ENCODE peak calls at places on chromosomes 11 and 22, in ten cellular contexts. One of them, this sample, is unnamed.

GRCh38 chr22:43004362-43005035 is 10.4 kb downstream of the PACSIN2 start:
- DNase-seq in thyroid gland: no peak
- DNase-seq in CD8-positive, alpha-beta T cell: no peak
- DNase-seq in HFFc6: peak
- DNase-seq in AG04450: no peak
- DNase-seq in central memory CD4-positive, alpha-beta T cell: no peak
- DNase-seq in activated T-cell treated with anti-CD3 and anti-CD28 coated beads, Interleukin-2, amount 50 U/mL, for 24 hours: no peak
- DNase-seq in suprapubic skin: no peak
- DNase-seq in H54: no peak
- DNase-seq in A549: peak
- DNase-seq in this sample: no peak

GRCh38 chr11:2097998-2098690 is 41.0 kb downstream of the IGF2 start:
- DNase-seq in thyroid gland: no peak
- DNase-seq in CD8-positive, alpha-beta T cell: no peak
- DNase-seq in HFFc6: no peak
- DNase-seq in AG04450: no peak
- DNase-seq in central memory CD4-positive, alpha-beta T cell: no peak
- DNase-seq in activated T-cell treated with anti-CD3 and anti-CD28 coated beads, Interleukin-2, amount 50 U/mL, for 24 hours: no peak
- DNase-seq in suprapubic skin: no peak
- DNase-seq in H54: no peak
- DNase-seq in A549: no peak
- DNase-seq in this sample: no peak

GRCh38 chr11:103682318-103683184 is 353.9 kb upstream of the DDI1 start:
- DNase-seq in thyroid gland: peak
- DNase-seq in CD8-positive, alpha-beta T cell: peak
- DNase-seq in HFFc6: peak
- DNase-seq in AG04450: peak
- DNase-seq in central memory CD4-positive, alpha-beta T cell: peak
- DNase-seq in activated T-cell treated with anti-CD3 and anti-CD28 coated beads, Interleukin-2, amount 50 U/mL, for 24 hours: peak
- DNase-seq in suprapubic skin: peak
- DNase-seq in H54: peak
- DNase-seq in A549: peak
- DNase-seq in this sample: peak

GRCh38 chr11:70333206-70333605 is 62.7 kb downstream of the PPFIA1 start:
- DNase-seq in thyroid gland: no peak
- DNase-seq in CD8-positive, alpha-beta T cell: no peak
- DNase-seq in HFFc6: no peak
- DNase-seq in AG04450: peak
- DNase-seq in central memory CD4-positive, alpha-beta T cell: no peak
- DNase-seq in activated T-cell treated with anti-CD3 and anti-CD28 coated beads, Interleukin-2, amount 50 U/mL, for 24 hours: no peak
- DNase-seq in suprapubic skin: no peak
- DNase-seq in H54: no peak
- DNase-seq in A549: no peak
- DNase-seq in this sample: no peak

GRCh38 chr22:48692734-48693376 is 1134.8 kb downstream of the BRD1 start:
- DNase-seq in thyroid gland: no peak
- DNase-seq in CD8-positive, alpha-beta T cell: no peak
- DNase-seq in HFFc6: no peak
- DNase-seq in AG04450: no peak
- DNase-seq in central memory CD4-positive, alpha-beta T cell: no peak
- DNase-seq in activated T-cell treated with anti-CD3 and anti-CD28 coated beads, Interleukin-2, amount 50 U/mL, for 24 hours: no peak
- DNase-seq in suprapubic skin: no peak
- DNase-seq in H54: no peak
- DNase-seq in A549: no peak
- DNase-seq in this sample: no peak

GRCh38 chr11:119480375-119481020 is 57.5 kb upstream of the THY1 start:
- DNase-seq in thyroid gland: no peak
- DNase-seq in CD8-positive, alpha-beta T cell: no peak
- DNase-seq in HFFc6: no peak
- DNase-seq in AG04450: no peak
- DNase-seq in central memory CD4-positive, alpha-beta T cell: no peak
- DNase-seq in activated T-cell treated with anti-CD3 and anti-CD28 coated beads, Interleukin-2, amount 50 U/mL, for 24 hours: peak
- DNase-seq in suprapubic skin: peak
- DNase-seq in H54: no peak
- DNase-seq in A549: no peak
- DNase-seq in this sample: no peak

GRCh38 chr11:11178671-11179070 is 174.4 kb downstream of the CSNK2A3 start:
- DNase-seq in thyroid gland: no peak
- DNase-seq in CD8-positive, alpha-beta T cell: no peak
- DNase-seq in HFFc6: no peak
- DNase-seq in AG04450: no peak
- DNase-seq in central memory CD4-positive, alpha-beta T cell: no peak
- DNase-seq in activated T-cell treated with anti-CD3 and anti-CD28 coated beads, Interleukin-2, amount 50 U/mL, for 24 hours: no peak
- DNase-seq in suprapubic skin: no peak
- DNase-seq in H54: peak
- DNase-seq in A549: no peak
- DNase-seq in this sample: no peak

GRCh38 chr11:75035911-75036536 is 47.3 kb downstream of the NEU3 start:
- DNase-seq in thyroid gland: peak
- DNase-seq in CD8-positive, alpha-beta T cell: no peak
- DNase-seq in HFFc6: peak
- DNase-seq in AG04450: no peak
- DNase-seq in central memory CD4-positive, alpha-beta T cell: no peak
- DNase-seq in activated T-cell treated with anti-CD3 and anti-CD28 coated beads, Interleukin-2, amount 50 U/mL, for 24 hours: no peak
- DNase-seq in suprapubic skin: no peak
- DNase-seq in H54: no peak
- DNase-seq in A549: no peak
- DNase-seq in this sample: peak

GRCh38 chr11:112841719-112842118 is 119.5 kb upstream of the NCAM1 start:
- DNase-seq in thyroid gland: no peak
- DNase-seq in CD8-positive, alpha-beta T cell: no peak
- DNase-seq in HFFc6: no peak
- DNase-seq in AG04450: no peak
- DNase-seq in central memory CD4-positive, alpha-beta T cell: no peak
- DNase-seq in activated T-cell treated with anti-CD3 and anti-CD28 coated beads, Interleukin-2, amount 50 U/mL, for 24 hours: no peak
- DNase-seq in suprapubic skin: no peak
- DNase-seq in H54: no peak
- DNase-seq in A549: no peak
- DNase-seq in this sample: no peak

GRCh38 chr11:83019888-83020579 is 51.7 kb downstream of the RAB30 start:
- DNase-seq in thyroid gland: peak
- DNase-seq in CD8-positive, alpha-beta T cell: no peak
- DNase-seq in HFFc6: no peak
- DNase-seq in AG04450: no peak
- DNase-seq in central memory CD4-positive, alpha-beta T cell: no peak
- DNase-seq in activated T-cell treated with anti-CD3 and anti-CD28 coated beads, Interleukin-2, amount 50 U/mL, for 24 hours: no peak
- DNase-seq in suprapubic skin: no peak
- DNase-seq in H54: no peak
- DNase-seq in A549: no peak
- DNase-seq in this sample: no peak

GRCh38 chr11:74844072-74844471 is 95.4 kb downstream of the RNF169 start:
- DNase-seq in thyroid gland: peak
- DNase-seq in CD8-positive, alpha-beta T cell: no peak
- DNase-seq in HFFc6: no peak
- DNase-seq in AG04450: no peak
- DNase-seq in central memory CD4-positive, alpha-beta T cell: no peak
- DNase-seq in activated T-cell treated with anti-CD3 and anti-CD28 coated beads, Interleukin-2, amount 50 U/mL, for 24 hours: no peak
- DNase-seq in suprapubic skin: no peak
- DNase-seq in H54: no peak
- DNase-seq in A549: no peak
- DNase-seq in this sample: no peak

GRCh38 chr22:36562261-36562835 is 33.4 kb upstream of the EIF3D start:
- DNase-seq in thyroid gland: no peak
- DNase-seq in CD8-positive, alpha-beta T cell: no peak
- DNase-seq in HFFc6: peak
- DNase-seq in AG04450: no peak
- DNase-seq in central memory CD4-positive, alpha-beta T cell: no peak
- DNase-seq in activated T-cell treated with anti-CD3 and anti-CD28 coated beads, Interleukin-2, amount 50 U/mL, for 24 hours: no peak
- DNase-seq in suprapubic skin: no peak
- DNase-seq in H54: peak
- DNase-seq in A549: peak
- DNase-seq in this sample: no peak

GRCh38 chr22:31937328-31937727 is 7.0 kb upstream of the YWHAH start:
- DNase-seq in thyroid gland: no peak
- DNase-seq in CD8-positive, alpha-beta T cell: no peak
- DNase-seq in HFFc6: no peak
- DNase-seq in AG04450: no peak
- DNase-seq in central memory CD4-positive, alpha-beta T cell: no peak
- DNase-seq in activated T-cell treated with anti-CD3 and anti-CD28 coated beads, Interleukin-2, amount 50 U/mL, for 24 hours: no peak
- DNase-seq in suprapubic skin: no peak
- DNase-seq in H54: no peak
- DNase-seq in A549: no peak
- DNase-seq in this sample: no peak

GRCh38 chr22:44328326-44328725 is 15.6 kb upstream of the SHISAL1 start:
- DNase-seq in thyroid gland: no peak
- DNase-seq in CD8-positive, alpha-beta T cell: no peak
- DNase-seq in HFFc6: no peak
- DNase-seq in AG04450: no peak
- DNase-seq in central memory CD4-positive, alpha-beta T cell: no peak
- DNase-seq in activated T-cell treated with anti-CD3 and anti-CD28 coated beads, Interleukin-2, amount 50 U/mL, for 24 hours: no peak
- DNase-seq in suprapubic skin: no peak
- DNase-seq in H54: no peak
- DNase-seq in A549: no peak
- DNase-seq in this sample: no peak

GRCh38 chr22:19965771-19966709 is 24.4 kb upstream of the TXNRD2 start:
- DNase-seq in thyroid gland: peak
- DNase-seq in CD8-positive, alpha-beta T cell: no peak
- DNase-seq in HFFc6: no peak
- DNase-seq in AG04450: no peak
- DNase-seq in central memory CD4-positive, alpha-beta T cell: no peak
- DNase-seq in activated T-cell treated with anti-CD3 and anti-CD28 coated beads, Interleukin-2, amount 50 U/mL, for 24 hours: no peak
- DNase-seq in suprapubic skin: no peak
- DNase-seq in H54: no peak
- DNase-seq in A549: no peak
- DNase-seq in this sample: no peak

GRCh38 chr22:37905534-37906363 is at the start of gene MICALL1:
- DNase-seq in thyroid gland: peak
- DNase-seq in CD8-positive, alpha-beta T cell: peak
- DNase-seq in HFFc6: peak
- DNase-seq in AG04450: no peak
- DNase-seq in central memory CD4-positive, alpha-beta T cell: peak
- DNase-seq in activated T-cell treated with anti-CD3 and anti-CD28 coated beads, Interleukin-2, amount 50 U/mL, for 24 hours: peak
- DNase-seq in suprapubic skin: no peak
- DNase-seq in H54: peak
- DNase-seq in A549: peak
- DNase-seq in this sample: no peak

GRCh38 chr11:2477936-2478335 is 33.1 kb downstream of the KCNQ1 start:
- DNase-seq in thyroid gland: no peak
- DNase-seq in CD8-positive, alpha-beta T cell: no peak
- DNase-seq in HFFc6: no peak
- DNase-seq in AG04450: no peak
- DNase-seq in central memory CD4-positive, alpha-beta T cell: no peak
- DNase-seq in activated T-cell treated with anti-CD3 and anti-CD28 coated beads, Interleukin-2, amount 50 U/mL, for 24 hours: no peak
- DNase-seq in suprapubic skin: no peak
- DNase-seq in H54: no peak
- DNase-seq in A549: no peak
- DNase-seq in this sample: no peak

GRCh38 chr22:47355776-47356432 is 593.5 kb downstream of the TBC1D22A start:
- DNase-seq in thyroid gland: no peak
- DNase-seq in CD8-positive, alpha-beta T cell: no peak
- DNase-seq in HFFc6: no peak
- DNase-seq in AG04450: no peak
- DNase-seq in central memory CD4-positive, alpha-beta T cell: no peak
- DNase-seq in activated T-cell treated with anti-CD3 and anti-CD28 coated beads, Interleukin-2, amount 50 U/mL, for 24 hours: no peak
- DNase-seq in suprapubic skin: peak
- DNase-seq in H54: no peak
- DNase-seq in A549: no peak
- DNase-seq in this sample: no peak

GRCh38 chr11:47971501-47971900 is 8.9 kb upstream of the PTPRJ start:
- DNase-seq in thyroid gland: peak
- DNase-seq in CD8-positive, alpha-beta T cell: no peak
- DNase-seq in HFFc6: no peak
- DNase-seq in AG04450: no peak
- DNase-seq in central memory CD4-positive, alpha-beta T cell: no peak
- DNase-seq in activated T-cell treated with anti-CD3 and anti-CD28 coated beads, Interleukin-2, amount 50 U/mL, for 24 hours: no peak
- DNase-seq in suprapubic skin: no peak
- DNase-seq in H54: no peak
- DNase-seq in A549: no peak
- DNase-seq in this sample: no peak

GRCh38 chr11:76765863-76766350 is 17.2 kb upstream of the TSKU start:
- DNase-seq in thyroid gland: no peak
- DNase-seq in CD8-positive, alpha-beta T cell: no peak
- DNase-seq in HFFc6: no peak
- DNase-seq in AG04450: no peak
- DNase-seq in central memory CD4-positive, alpha-beta T cell: no peak
- DNase-seq in activated T-cell treated with anti-CD3 and anti-CD28 coated beads, Interleukin-2, amount 50 U/mL, for 24 hours: no peak
- DNase-seq in suprapubic skin: no peak
- DNase-seq in H54: no peak
- DNase-seq in A549: no peak
- DNase-seq in this sample: no peak

GRCh38 chr11:2679011-2679676 is 20.6 kb downstream of the KCNQ1OT1 start:
- DNase-seq in thyroid gland: no peak
- DNase-seq in CD8-positive, alpha-beta T cell: no peak
- DNase-seq in HFFc6: no peak
- DNase-seq in AG04450: no peak
- DNase-seq in central memory CD4-positive, alpha-beta T cell: no peak
- DNase-seq in activated T-cell treated with anti-CD3 and anti-CD28 coated beads, Interleukin-2, amount 50 U/mL, for 24 hours: peak
- DNase-seq in suprapubic skin: no peak
- DNase-seq in H54: no peak
- DNase-seq in A549: no peak
- DNase-seq in this sample: no peak

GRCh38 chr22:45638834-45639746 is 32.5 kb upstream of the ATXN10 start:
- DNase-seq in thyroid gland: no peak
- DNase-seq in CD8-positive, alpha-beta T cell: no peak
- DNase-seq in HFFc6: peak
- DNase-seq in AG04450: no peak
- DNase-seq in central memory CD4-positive, alpha-beta T cell: no peak
- DNase-seq in activated T-cell treated with anti-CD3 and anti-CD28 coated beads, Interleukin-2, amount 50 U/mL, for 24 hours: no peak
- DNase-seq in suprapubic skin: peak
- DNase-seq in H54: peak
- DNase-seq in A549: peak
- DNase-seq in this sample: peak